ENCODE peak calls at places on chromosomes 5 and 9, in ten cellular contexts. K is HuH-7; P is stimulated activated CD4-positive, alpha-beta T cell treated with anti-CD3 and anti-CD28 coated beads, Interleukin-15, amount 100 ng/mL, for 1 hour; X is BJ; R is substantia nigra; T is H54; L is NCI-H2171; A is activated naive CD4-positive, alpha-beta T cell treated with Interleukin-2 at 50 U/mL for 16 hours; J is activated CD4-positive, alpha-beta T cell treated with anti-CD3 and anti-CD28 coated beads for 24 hours; B is T-helper 1 cell. D is an unnamed sample.

GRCh38 chr9:94961870-94962269 is 235.4 kb downstream of the AOPEP start:
- DNase-seq in K (no peak), P (no peak), X (no peak), R (no peak), T (no peak), L (no peak), A (no peak), J (no peak), B (no peak), D (no peak)

GRCh38 chr9:131521203-131521602 is 9.9 kb downstream of the UCK1 start:
- DNase-seq in K (no peak), P (no peak), X (no peak), R (no peak), T (no peak), L (no peak), A (no peak), J (no peak), B (no peak), D (no peak)

GRCh38 chr9:11931109-11931508 is 762.1 kb upstream of the TYRP1 start:
- DNase-seq in K (no peak), P (no peak), X (no peak), R (no peak), T (peak), L (no peak), A (no peak), J (no peak), B (no peak), D (no peak)

GRCh38 chr9:12718482-12719026 is 25.4 kb downstream of the TYRP1 start:
- DNase-seq in K (no peak), P (no peak), X (no peak), R (no peak), T (no peak), L (no peak), A (no peak), J (no peak), B (no peak), D (no peak)

GRCh38 chr5:158911693-158912363 is 187.9 kb downstream of the EBF1 start:
- DNase-seq in K (no peak), P (no peak), X (no peak), R (no peak), T (no peak), L (no peak), A (no peak), J (no peak), B (no peak), D (no peak)

GRCh38 chr5:143760137-143760505 is 51.8 kb upstream of the HMHB1 start:
- DNase-seq in K (no peak), P (no peak), X (no peak), R (no peak), T (no peak), L (no peak), A (no peak), J (no peak), B (no peak), D (no peak)

GRCh38 chr5:9468070-9468388 is 77.8 kb downstream of the SEMA5A start:
- DNase-seq in K (no peak), P (no peak), X (peak), R (no peak), T (peak), L (no peak), A (no peak), J (no peak), B (no peak), D (no peak)

GRCh38 chr9:89597711-89598707 is 6.8 kb upstream of the GADD45G start:
- DNase-seq in K (peak), P (no peak), X (no peak), R (peak), T (peak), L (peak), A (peak), J (peak), B (no peak), D (peak)

GRCh38 chr9:78121488-78121887 is 89.9 kb upstream of the GNAQ start:
- DNase-seq in K (peak), P (peak), X (no peak), R (peak), T (peak), L (peak), A (peak), J (peak), B (no peak), D (peak)

GRCh38 chr9:101028346-101029299 is at the start of gene PLPPR1:
- DNase-seq in K (peak), P (no peak), X (no peak), R (peak), T (no peak), L (peak), A (no peak), J (no peak), B (no peak), D (no peak)

GRCh38 chr5:76527685-76528161 is 95.5 kb downstream of the F2RL2 start:
- DNase-seq in K (no peak), P (no peak), X (no peak), R (no peak), T (no peak), L (no peak), A (no peak), J (no peak), B (no peak), D (no peak)

GRCh38 chr9:91354846-91355245 is 6.9 kb downstream of the AUH start:
- DNase-seq in K (no peak), P (no peak), X (no peak), R (no peak), T (no peak), L (no peak), A (no peak), J (no peak), B (no peak), D (no peak)

GRCh38 chr9:109109962-109110325 is 9.8 kb downstream of the TMEM245 start:
- DNase-seq in K (no peak), P (no peak), X (no peak), R (no peak), T (no peak), L (no peak), A (no peak), J (no peak), B (no peak), D (no peak)

GRCh38 chr5:58542709-58543108 is 40.2 kb upstream of the RAB3C start:
- DNase-seq in K (no peak), P (no peak), X (no peak), R (no peak), T (no peak), L (no peak), A (no peak), J (no peak), B (no peak), D (no peak)

GRCh38 chr9:104301770-104302169 is 202.3 kb upstream of the OR13F1 start:
- DNase-seq in K (no peak), P (no peak), X (no peak), R (no peak), T (no peak), L (peak), A (no peak), J (no peak), B (no peak), D (no peak)

GRCh38 chr5:179603308-179603707 is 20.2 kb downstream of the HNRNPH1 start:
- DNase-seq in K (no peak), P (no peak), X (no peak), R (no peak), T (no peak), L (no peak), A (no peak), J (no peak), B (no peak), D (peak)

GRCh38 chr9:20683351-20684034 is 566 bp upstream of the FOCAD start:
- DNase-seq in K (no peak), P (peak), X (peak), R (no peak), T (peak), L (no peak), A (peak), J (peak), B (no peak), D (peak)

D was measured in activated effector memory CD4-positive, alpha-beta T cell treated with anti-CD3 and anti-CD28 coated beads, Interleukin-2, amount 50 U/mL, for 16 hours.